ENCODE peak calls at places on chromosomes 5 and 9, in seven cellular contexts. H is stimulated activated CD4-positive, alpha-beta T cell treated with anti-CD3 and anti-CD28 coated beads, TNF-alpha, amount 100 ng/mL, for 4 hours; U is NAMALWA; M is AG04449; X is H9; N is activated T-helper 1 cell treated with anti-CD3 and anti-CD28 coated beads, Interleukin-12 subunit alpha, Interleukin-12 subunit beta, Interleukin-2, Interleukin-4 antibody, amounts not matched to agents 30 ng/mL and 10 ng/mL and 1 ng/mL, durations not matched to agents 14 hours and 24 hours and 36 hours; Q is skeletal muscle cell. I is an unnamed sample.

GRCh38 chr5:58294598-58295298 is 165.1 kb downstream of the PLK2 start:
- DNase-seq in N (no peak), H (no peak), Q (no peak), X (no peak), M (no peak), U (no peak), I (no peak)

GRCh38 chr5:38023799-38024198 is 184.0 kb upstream of the GDNF start:
- DNase-seq in N (no peak), X (no peak), Q (no peak), H (no peak), U (peak), M (no peak), I (peak)

GRCh38 chr5:16135003-16135402 is 44.6 kb downstream of the MARCHF11 start:
- DNase-seq in M (no peak), U (no peak), N (no peak), Q (no peak), X (no peak), H (no peak), I (no peak)

GRCh38 chr5:180208435-180209081 is 453 bp downstream of the RASGEF1C start:
- DNase-seq in Q (no peak), U (no peak), N (no peak), H (no peak), X (peak), M (no peak), I (peak)

GRCh38 chr5:373710-374602 is 52.4 kb downstream of the AHRR start:
- DNase-seq in U (no peak), H (peak), X (peak), N (peak), Q (peak), M (no peak), I (peak)

GRCh38 chr9:92492781-92493401 is 10.6 kb upstream of the ASPN start:
- DNase-seq in U (no peak), M (no peak), N (no peak), X (no peak), H (no peak), Q (no peak), I (no peak)

GRCh38 chr5:32600057-32600622 is 14.8 kb downstream of the SUB1 start:
- DNase-seq in Q (peak), X (no peak), H (no peak), M (peak), U (no peak), N (no peak), I (no peak)

GRCh38 chr5:28430565-28431178 is 1392.3 kb upstream of the CDH9 start:
- DNase-seq in N (no peak), H (no peak), M (no peak), Q (no peak), X (no peak), U (no peak), I (no peak)

GRCh38 chr5:73218552-73219171 is 45.7 kb downstream of the TMEM174 start:
- DNase-seq in H (no peak), Q (no peak), U (peak), N (no peak), M (no peak), X (no peak), I (peak)

GRCh38 chr5:85843535-85843934 is 774.2 kb upstream of the COX7C start:
- DNase-seq in Q (no peak), N (no peak), U (no peak), H (no peak), X (no peak), M (no peak), I (no peak)

GRCh38 chr5:151757233-151758140 is 944 bp downstream of the ATOX1 start:
- DNase-seq in Q (no peak), X (no peak), N (no peak), H (peak), M (no peak), U (peak), I (peak)

GRCh38 chr9:36051317-36051716 is 14.6 kb downstream of the RECK start:
- DNase-seq in X (no peak), Q (no peak), M (no peak), N (no peak), U (no peak), H (no peak), I (no peak)

GRCh38 chr5:54309751-54310432 is 481 bp downstream of the ARL15 start:
- DNase-seq in Q (no peak), X (no peak), M (no peak), N (no peak), H (no peak), U (peak), I (peak)

GRCh38 chr9:35186524-35186923 is 24.7 kb downstream of the UNC13B start:
- DNase-seq in H (no peak), U (peak), N (no peak), M (no peak), Q (no peak), X (no peak), I (no peak)

GRCh38 chr9:114287001-114287762 is 35.7 kb upstream of the ORM1 start:
- DNase-seq in N (no peak), M (no peak), U (no peak), X (peak), Q (no peak), H (no peak), I (no peak)

GRCh38 chr5:36613771-36614656 is 7.6 kb downstream of the SLC1A3 start:
- DNase-seq in H (no peak), Q (no peak), U (no peak), N (no peak), X (no peak), M (no peak), I (peak)

GRCh38 chr5:118956727-118957126 is 31.6 kb downstream of the DTWD2 start:
- DNase-seq in X (no peak), M (no peak), N (no peak), U (peak), H (no peak), Q (no peak), I (peak)

GRCh38 chr5:128535225-128535624 is 2.8 kb downstream of the FBN2 start:
- DNase-seq in N (no peak), M (no peak), Q (no peak), U (no peak), H (no peak), X (no peak), I (no peak)

GRCh38 chr5:143775258-143775657 is 36.7 kb upstream of the HMHB1 start:
- DNase-seq in X (no peak), Q (peak), H (no peak), N (no peak), M (no peak), U (no peak), I (peak)

GRCh38 chr9:69465473-69465872 is 140.5 kb downstream of the ENTREP1 start:
- DNase-seq in H (no peak), X (no peak), N (no peak), U (no peak), Q (peak), M (no peak), I (no peak)

GRCh38 chr5:104815212-104815611 is 1252.6 kb upstream of the NUDT12 start:
- DNase-seq in X (no peak), U (no peak), M (no peak), Q (no peak), H (no peak), N (no peak), I (no peak)

GRCh38 chr5:116229131-116229530 is 144.3 kb downstream of the COMMD10 start:
- DNase-seq in N (no peak), U (no peak), X (no peak), Q (no peak), H (no peak), M (no peak), I (no peak)

GRCh38 chr5:69528015-69528414 is 32.0 kb upstream of the GTF2H2C start:
- DNase-seq in H (no peak), U (no peak), N (no peak), X (no peak), Q (no peak), M (no peak), I (no peak)

GRCh38 chr9:123749580-123750202 is 180.2 kb downstream of the DENND1A start:
- DNase-seq in N (no peak), H (no peak), X (no peak), M (no peak), Q (no peak), U (peak), I (peak)

GRCh38 chr5:59132131-59132530 is 549.3 kb downstream of the RAB3C start:
- DNase-seq in H (no peak), U (no peak), Q (no peak), X (no peak), M (no peak), N (no peak), I (peak)

GRCh38 chr5:128538249-128539037 is 398 bp upstream of the FBN2 start:
- DNase-seq in U (no peak), X (peak), H (no peak), M (peak), N (no peak), Q (peak), I (no peak)

GRCh38 chr9:21728781-21729180 is 73.7 kb upstream of the MTAP start:
- DNase-seq in Q (peak), N (no peak), U (no peak), X (no peak), H (no peak), M (no peak), I (no peak)

GRCh38 chr9:135186248-135187164 is 99.0 kb downstream of the OLFM1 start:
- DNase-seq in U (no peak), M (no peak), H (no peak), Q (no peak), N (no peak), X (no peak), I (no peak)

GRCh38 chr5:130871346-130872086 is 293.5 kb downstream of the HINT1 start:
- DNase-seq in H (no peak), X (peak), Q (peak), M (no peak), U (peak), N (peak), I (peak)

GRCh38 chr9:136982232-136983051 is at the start of gene LCNL1:
- DNase-seq in U (no peak), H (no peak), Q (no peak), X (no peak), N (no peak), M (no peak), I (no peak)

GRCh38 chr5:173645897-173646574 is 29.6 kb upstream of the BOD1 start:
- DNase-seq in M (no peak), Q (no peak), H (no peak), U (no peak), X (peak), N (no peak), I (no peak)

GRCh38 chr9:84751921-84752320 is 82.4 kb downstream of the NTRK2 start:
- DNase-seq in N (no peak), H (no peak), X (no peak), Q (no peak), M (no peak), U (no peak), I (no peak)

GRCh38 chr5:177509361-177509951 is at the start of gene DOK3:
- DNase-seq in N (no peak), U (peak), M (no peak), X (peak), H (no peak), Q (no peak), I (peak)

GRCh38 chr9:126791406-126792230 is 13.2 kb upstream of the ZBTB43 start:
- DNase-seq in N (no peak), Q (peak), M (peak), H (no peak), U (no peak), X (no peak), I (no peak)

GRCh38 chr5:134124289-134125194 is 10.1 kb downstream of the TCF7 start:
- DNase-seq in N (no peak), M (no peak), Q (no peak), H (no peak), U (no peak), X (no peak), I (no peak)

GRCh38 chr5:131812371-131813160 is 15.7 kb upstream of the FNIP1 start:
- DNase-seq in X (no peak), N (no peak), H (no peak), M (no peak), Q (no peak), U (no peak), I (no peak)